ENCODE peak calls at places on chromosomes 11 and 22, in nine cellular contexts. X is stimulated activated CD4-positive, alpha-beta T cell treated with anti-CD3 and anti-CD28 coated beads, Interleukin-12 subunit alpha, Interleukin-12 subunit beta, amount 100 ng/mL, for 48 hours; K is ELR; R is T-helper 22 cell; V is hepatic stellate cell; M is AG08395; Y is CD4-positive, CD25-positive, alpha-beta regulatory T cell; N is omental fat pad; S is iPS-NIHi11. Q is an unnamed sample.

GRCh38 chr22:49921508-49922278 is 3.3 kb downstream of the CRELD2 start:
- DNase-seq in R (no peak), N (no peak), K (no peak), Y (no peak), V (no peak), S (no peak), X (no peak), M (no peak), Q (no peak)

GRCh38 chr11:2385156-2386151 is 8.3 kb downstream of the CD81 start:
- DNase-seq in X (no peak), M (no peak), Y (peak), R (no peak), S (no peak), K (no peak), N (no peak), V (no peak), Q (peak)

GRCh38 chr11:82883853-82884252 is 16.4 kb downstream of the PRCP start:
- DNase-seq in Y (no peak), S (no peak), V (no peak), N (no peak), K (no peak), R (no peak), M (no peak), X (no peak), Q (no peak)

GRCh38 chr11:36672815-36673450 is 74.9 kb upstream of the RAG2 start:
- DNase-seq in N (no peak), Y (peak), K (peak), V (no peak), M (peak), X (no peak), R (no peak), S (peak), Q (peak)

GRCh38 chr11:74535371-74536118 is 42.0 kb upstream of the LIPT2 start:
- DNase-seq in Y (no peak), N (no peak), X (no peak), M (no peak), S (no peak), R (no peak), K (no peak), V (no peak), Q (no peak)

GRCh38 chr11:3109921-3110706 is 52.9 kb upstream of the CARS1 start:
- DNase-seq in X (peak), N (no peak), R (no peak), S (peak), K (peak), Y (peak), M (peak), V (peak), Q (peak)

GRCh38 chr22:29765905-29766631 is 739 bp downstream of the ZMAT5 start:
- DNase-seq in V (no peak), K (no peak), S (no peak), Y (peak), M (peak), N (no peak), X (peak), R (no peak), Q (no peak)

GRCh38 chr11:115391598-115391997 is 112.6 kb downstream of the CADM1 start:
- DNase-seq in R (no peak), Y (no peak), M (no peak), N (no peak), S (no peak), X (no peak), V (no peak), K (no peak), Q (no peak)

GRCh38 chr22:32103648-32104326 is 55.3 kb downstream of the C22orf42 start:
- DNase-seq in X (no peak), R (no peak), K (peak), V (no peak), M (peak), S (no peak), Y (peak), N (no peak), Q (peak)

GRCh38 chr22:30047364-30047738 is 32.9 kb upstream of the HORMAD2 start:
- DNase-seq in V (peak), M (no peak), K (peak), Y (peak), N (no peak), S (peak), R (no peak), X (no peak), Q (peak)

GRCh38 chr22:39649500-39650089 is 79.0 kb downstream of the CACNA1I start:
- DNase-seq in X (no peak), S (no peak), K (no peak), M (no peak), N (no peak), R (no peak), Y (no peak), V (no peak), Q (no peak)

GRCh38 chr22:35509451-35509850 is 31.2 kb upstream of the RASD2 start:
- DNase-seq in Y (no peak), R (no peak), K (no peak), V (no peak), X (no peak), S (no peak), N (no peak), M (no peak), Q (no peak)

GRCh38 chr22:39556970-39557811 is 13.4 kb upstream of the CACNA1I start:
- DNase-seq in Y (peak), V (no peak), S (peak), M (no peak), N (no peak), X (no peak), K (peak), R (no peak), Q (no peak)

GRCh38 chr11:61972112-61972795 is 4.8 kb upstream of the FTH1 start:
- DNase-seq in Y (no peak), R (no peak), V (peak), K (no peak), M (no peak), N (no peak), S (no peak), X (no peak), Q (no peak)

GRCh38 chr11:119277660-119278059 is 39.3 kb downstream of the MCAM start:
- DNase-seq in K (no peak), S (no peak), M (no peak), R (no peak), V (no peak), Y (no peak), X (no peak), N (no peak), Q (no peak)

GRCh38 chr11:9263840-9264380 is 1.2 kb downstream of the DENND5A start:
- DNase-seq in Y (peak), S (no peak), R (no peak), M (peak), V (peak), N (no peak), K (peak), X (peak), Q (no peak)

GRCh38 chr11:10885703-10886363 is 28.0 kb upstream of the ZBED5 start:
- DNase-seq in S (no peak), V (no peak), R (no peak), N (no peak), K (no peak), X (no peak), Y (no peak), M (peak), Q (no peak)

GRCh38 chr11:31030375-31030774 is 339.2 kb downstream of the DCDC1 start:
- DNase-seq in N (no peak), S (no peak), R (no peak), Y (no peak), V (no peak), M (no peak), X (no peak), K (no peak), Q (no peak)

GRCh38 chr11:43712676-43713075 is 32.1 kb downstream of the HSD17B12 start:
- DNase-seq in S (no peak), Y (no peak), N (no peak), X (no peak), V (no peak), M (no peak), R (no peak), K (peak), Q (no peak)

GRCh38 chr11:46315783-46316563 is 31.3 kb upstream of the DGKZ start:
- DNase-seq in Y (no peak), R (no peak), N (no peak), V (no peak), X (no peak), S (no peak), M (no peak), K (no peak), Q (no peak)

GRCh38 chr22:23402275-23403151 is 177.6 kb downstream of the IGLL1 start:
- DNase-seq in Y (peak), K (peak), R (no peak), M (peak), S (peak), V (no peak), N (no peak), X (peak), Q (peak)

GRCh38 chr22:20138868-20139267 is 7.3 kb downstream of the ZDHHC8 start:
- DNase-seq in S (no peak), Y (no peak), X (no peak), K (no peak), V (no peak), M (no peak), N (no peak), R (no peak), Q (no peak)

GRCh38 chr11:1049431-1049891 is 12.9 kb upstream of the MUC6 start:
- DNase-seq in K (no peak), M (no peak), N (no peak), V (no peak), S (no peak), Y (no peak), R (no peak), X (no peak), Q (no peak)

Q was measured in Jurkat, Clone E6-1.